ENCODE peak calls at places on chromosomes 13 and 19, in four cellular contexts. P, Z, R and S are unnamed samples.

GRCh38 chr13:31860002-31860401 is 120.7 kb downstream of the RXFP2 start:
- DNase-seq in P (no peak), Z (peak; percentile 20), R (no peak), S (no peak)

GRCh38 chr19:1856698-1857603 is 6.4 kb downstream of the KLF16 start:
- DNase-seq in P (peak; percentile 56), Z (peak; percentile 54), R (peak; percentile 91), S (no peak)

GRCh38 chr19:12784394-12784870 is 6.9 kb upstream of the JUNB start:
- DNase-seq in P (no peak), Z (no peak), R (no peak), S (no peak)

GRCh38 chr19:58089846-58090245 is 8.2 kb downstream of the ZSCAN18 start:
- DNase-seq in P (no peak), Z (no peak), R (no peak), S (no peak)

GRCh38 chr13:29621841-29622240 is 26.4 kb upstream of the SLC7A1 start:
- DNase-seq in P (no peak), Z (no peak), R (no peak), S (no peak)

GRCh38 chr19:10863107-10863700 is 8.1 kb upstream of the CARM1 start:
- DNase-seq in P (no peak), Z (no peak), R (no peak), S (no peak)

GRCh38 chr19:18612772-18613588 is at the start of gene TMEM59L:
- DNase-seq in P (no peak), Z (peak; percentile 95), R (no peak), S (no peak)

GRCh38 chr13:30175166-30175565 is 132.2 kb downstream of the KATNAL1 start:
- DNase-seq in P (no peak), Z (no peak), R (no peak), S (no peak)

GRCh38 chr13:32734511-32734910 is 148.3 kb downstream of the PDS5B start:
- DNase-seq in P (no peak), Z (no peak), R (no peak), S (no peak)

GRCh38 chr13:109494955-109495354 is 291.4 kb downstream of the IRS2 start:
- DNase-seq in P (no peak), Z (peak; percentile 72), R (no peak), S (no peak)

GRCh38 chr13:114219406-114219805 is 15.3 kb upstream of the CDC16 start:
- DNase-seq in P (no peak), Z (no peak), R (no peak), S (no peak)

GRCh38 chr13:45951724-45952123 is 100.2 kb upstream of the SIAH3 start:
- DNase-seq in P (no peak), Z (no peak), R (no peak), S (no peak)

GRCh38 chr13:25633108-25633507 is 261.3 kb downstream of the ATP8A2 start:
- DNase-seq in P (no peak), Z (no peak), R (no peak), S (no peak)

GRCh38 chr13:112961457-112962369 is 7.3 kb upstream of the MCF2L start:
- DNase-seq in P (no peak), Z (no peak), R (no peak), S (no peak)

GRCh38 chr19:10339380-10339960 is at the start of gene ICAM3:
- DNase-seq in P (no peak), Z (no peak), R (peak; percentile 47), S (no peak)

GRCh38 chr13:65275838-65276630 is 1954.1 kb downstream of the PCDH9 start:
- DNase-seq in P (no peak), Z (no peak), R (no peak), S (no peak)

GRCh38 chr19:19775891-19776205 is 42.9 kb upstream of the ZNF14 start:
- DNase-seq in P (no peak), Z (no peak), R (no peak), S (no peak)

GRCh38 chr13:102038787-102039186 is 363.1 kb downstream of the FGF14 start:
- DNase-seq in P (no peak), Z (no peak), R (no peak), S (no peak)

GRCh38 chr19:58054792-58055482 is 4.1 kb upstream of the ZNF135 start:
- DNase-seq in P (no peak), Z (no peak), R (peak; percentile 73), S (no peak)

GRCh38 chr13:27526516-27526915 is 76.2 kb upstream of the MTIF3 start:
- DNase-seq in P (no peak), Z (no peak), R (no peak), S (no peak)

GRCh38 chr13:24742986-24743385 is 21.0 kb upstream of the RNF17 start:
- DNase-seq in P (no peak), Z (no peak), R (no peak), S (no peak)

GRCh38 chr13:112995395-112996091 is 26.5 kb downstream of the MCF2L start:
- DNase-seq in P (no peak), Z (no peak), R (no peak), S (no peak)

GRCh38 chr19:40347476-40348124 is 597 bp downstream of the C19orf47 start:
- DNase-seq in P (no peak), Z (no peak), R (no peak), S (no peak)

GRCh38 chr19:40090256-40091204 is at the start of gene ZNF780A:
- DNase-seq in P (peak; percentile 60), Z (peak; percentile 83), R (peak; percentile 85), S (peak; percentile 66)

GRCh38 chr13:42747399-42747873 is 33.9 kb upstream of the FAM216B start:
- DNase-seq in P (no peak), Z (no peak), R (no peak), S (no peak)

GRCh38 chr19:6225232-6225635 is 54.5 kb downstream of the MLLT1 start:
- DNase-seq in P (no peak), Z (no peak), R (no peak), S (no peak)

GRCh38 chr19:4098493-4098892 is 25.4 kb downstream of the MAP2K2 start:
- DNase-seq in P (no peak), Z (no peak), R (peak; percentile 82), S (no peak)

GRCh38 chr19:9720541-9720940 is 45.6 kb upstream of the ZNF562 start:
- DNase-seq in P (no peak), Z (no peak), R (no peak), S (no peak)

GRCh38 chr13:44271031-44271433 is 102.6 kb upstream of the SERP2 start:
- DNase-seq in P (no peak), Z (no peak), R (no peak), S (no peak)

GRCh38 chr13:19151581-19152263 is 29.9 kb downstream of the TUBA3C start:
- DNase-seq in P (no peak), Z (no peak), R (no peak), S (no peak)

GRCh38 chr19:17184381-17184841 is 30.7 kb upstream of the USE1 start:
- DNase-seq in P (no peak), Z (no peak), R (no peak), S (no peak)

GRCh38 chr13:35964764-35965163 is 166.4 kb downstream of the DCLK1 start:
- DNase-seq in P (no peak), Z (no peak), R (no peak), S (no peak)

GRCh38 chr13:40024578-40024952 is 369.1 kb downstream of the COG6 start:
- DNase-seq in P (no peak), Z (no peak), R (no peak), S (no peak)

GRCh38 chr19:31261651-31262331 is 87.4 kb downstream of the TSHZ3 start:
- DNase-seq in P (no peak), Z (no peak), R (no peak), S (no peak)